ENCODE peak calls at places on chromosome 14, in ten cellular contexts. J is CD8-positive, alpha-beta memory T cell; R is caudate nucleus; A is cardiac muscle cell; U is effector memory CD4-positive, alpha-beta T cell; O is tibial nerve; F is A673; E is SK-N-MC; W is CD4-positive, alpha-beta T cell; Q is A549. G is an unnamed sample.

GRCh38 chr14:69260979-69261605 is 1.1 kb downstream of the GALNT16 start:
- DNase-seq in Q (peak), U (no peak), O (no peak), W (peak), R (no peak), A (peak), E (no peak), J (peak), F (no peak), G (peak)

GRCh38 chr14:68395585-68395984 is 397.3 kb downstream of the ZFP36L1 start:
- DNase-seq in F (no peak), Q (peak), W (no peak), O (no peak), R (no peak), U (no peak), A (no peak), J (no peak), E (no peak), G (no peak)

GRCh38 chr14:89924224-89924623 is 30.3 kb downstream of the EFCAB11 start:
- DNase-seq in O (no peak), Q (no peak), F (no peak), R (no peak), E (no peak), J (no peak), U (no peak), W (no peak), A (no peak), G (no peak)

GRCh38 chr14:20409226-20409625 is 4.1 kb downstream of the TEP1 start:
- DNase-seq in J (no peak), W (no peak), U (no peak), R (no peak), Q (no peak), F (no peak), A (no peak), E (no peak), O (no peak), G (no peak)

GRCh38 chr14:99524804-99525698 is 43.8 kb downstream of the CCNK start:
- DNase-seq in F (peak), U (no peak), E (no peak), O (no peak), A (peak), Q (peak), W (peak), R (no peak), J (peak), G (peak)

GRCh38 chr14:81157431-81157830 is 63.3 kb downstream of the GTF2A1 start:
- DNase-seq in A (no peak), Q (no peak), U (no peak), R (no peak), J (no peak), W (no peak), O (no peak), E (no peak), F (no peak), G (no peak)

GRCh38 chr14:93954900-93955891 is 21.2 kb downstream of the ASB2 start:
- DNase-seq in W (peak), F (no peak), U (peak), O (no peak), A (peak), E (no peak), R (no peak), J (no peak), Q (no peak), G (peak)

GRCh38 chr14:71135911-71136310 is 228.7 kb downstream of the PCNX1 start:
- DNase-seq in J (no peak), W (no peak), F (no peak), A (no peak), O (no peak), R (no peak), Q (no peak), E (no peak), U (no peak), G (no peak)

GRCh38 chr14:77031680-77032482 is 3.4 kb upstream of the IRF2BPL start:
- DNase-seq in O (no peak), F (no peak), U (no peak), E (no peak), A (no peak), W (no peak), J (no peak), R (no peak), Q (no peak), G (no peak)

GRCh38 chr14:31263485-31264133 is 56.0 kb upstream of the HECTD1 start:
- DNase-seq in U (no peak), R (no peak), A (no peak), J (no peak), Q (peak), W (no peak), E (no peak), F (no peak), O (no peak), G (no peak)

GRCh38 chr14:84655014-84655413 is 874.9 kb upstream of the FLRT2 start:
- DNase-seq in J (no peak), U (no peak), Q (no peak), F (no peak), E (no peak), R (no peak), A (no peak), O (no peak), W (no peak), G (no peak)

GRCh38 chr14:20644520-20644919 is 3.0 kb upstream of the OR6S1 start:
- DNase-seq in E (no peak), A (no peak), J (no peak), F (no peak), O (no peak), Q (no peak), W (no peak), R (no peak), U (no peak), G (no peak)

GRCh38 chr14:75723716-75724115 is 62.7 kb downstream of the TTLL5 start:
- DNase-seq in J (no peak), R (no peak), F (peak), E (peak), W (no peak), U (no peak), O (no peak), Q (no peak), A (no peak), G (no peak)

GRCh38 chr14:49769581-49770211 is 1.7 kb downstream of the KLHDC2 start:
- DNase-seq in F (peak), U (no peak), O (no peak), Q (peak), W (no peak), E (no peak), R (no peak), A (no peak), J (no peak), G (no peak)

GRCh38 chr14:52188381-52188780 is 79.1 kb upstream of the PTGDR start:
- DNase-seq in O (no peak), R (no peak), W (no peak), F (no peak), J (no peak), U (no peak), Q (no peak), A (no peak), E (no peak), G (no peak)

GRCh38 chr14:34250959-34251358 is 211.1 kb downstream of the SPTSSA start:
- DNase-seq in A (no peak), J (no peak), O (no peak), R (no peak), Q (no peak), W (no peak), F (no peak), U (no peak), E (no peak), G (no peak)

GRCh38 chr14:69713127-69713800 is 53.7 kb upstream of the SRSF5 start:
- DNase-seq in R (no peak), O (no peak), U (no peak), Q (no peak), J (no peak), F (peak), A (peak), E (no peak), W (no peak), G (no peak)

GRCh38 chr14:99643343-99643742 is 1.6 kb upstream of the HHIPL1 start:
- DNase-seq in Q (no peak), R (no peak), W (no peak), O (no peak), U (no peak), A (no peak), J (no peak), F (no peak), E (no peak), G (no peak)

GRCh38 chr14:103533999-103534575 is 5.1 kb downstream of the TRMT61A start:
- DNase-seq in J (no peak), F (no peak), A (no peak), E (no peak), O (no peak), U (no peak), R (peak), W (no peak), Q (no peak), G (no peak)
- H3K27ac ChIP-seq in J (no peak), F (no peak), A (no peak), E (no peak), O (peak), U (no peak), R (peak), W (no peak), Q (no peak), G (no peak)

DNA sequence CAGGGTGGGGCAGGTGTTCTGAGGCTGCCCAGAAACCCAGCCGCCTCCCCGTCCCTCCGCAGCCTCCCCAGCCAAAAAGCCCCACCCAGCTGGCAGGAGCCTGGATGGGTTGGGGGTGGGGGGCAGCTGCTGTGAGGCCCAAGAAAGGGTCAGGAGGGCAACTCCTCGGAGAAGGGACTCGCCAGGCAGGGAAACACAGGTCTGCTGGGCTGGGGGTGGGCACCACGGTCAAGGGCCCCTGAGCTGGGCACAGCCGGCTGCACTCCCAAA is 11.1 kb downstream of the AHNAK2 start:
- DNase-seq in U (no peak), F (no peak), J (no peak), R (no peak), W (no peak), Q (no peak), O (no peak), A (no peak), E (no peak), G (no peak)
- H3K27ac ChIP-seq in U (no peak), F (no peak), J (no peak), R (no peak), W (no peak), Q (peak), O (peak), A (no peak), E (no peak), G (no peak)

DNA sequence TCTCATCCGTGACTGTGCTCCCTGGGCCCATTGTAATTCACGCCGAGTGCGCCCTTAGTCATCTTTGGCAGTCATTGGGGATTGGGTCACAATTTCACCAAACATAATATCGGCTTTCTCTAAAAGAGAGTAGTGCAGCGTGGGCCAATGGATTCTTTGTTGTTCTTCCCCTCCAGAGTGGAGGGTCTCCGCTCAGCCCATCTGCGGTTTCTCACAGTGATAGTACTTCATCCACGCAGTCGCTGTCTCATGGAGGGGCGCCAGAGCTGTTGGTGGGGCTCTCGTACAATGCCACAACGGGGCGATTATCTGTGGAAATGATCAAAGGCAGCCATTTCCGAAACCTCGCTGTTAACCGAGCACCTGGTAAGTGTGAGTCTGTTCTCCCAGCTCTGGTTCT is 321.8 kb downstream of the SNAPC1 start:
- DNase-seq in W (no peak), Q (no peak), U (no peak), R (peak), E (no peak), F (no peak), J (no peak), A (no peak), O (no peak), G (no peak)
- H3K27ac ChIP-seq in W (no peak), Q (no peak), U (no peak), R (peak), E (no peak), F (no peak), J (no peak), A (no peak), O (no peak), G (no peak)

DNA sequence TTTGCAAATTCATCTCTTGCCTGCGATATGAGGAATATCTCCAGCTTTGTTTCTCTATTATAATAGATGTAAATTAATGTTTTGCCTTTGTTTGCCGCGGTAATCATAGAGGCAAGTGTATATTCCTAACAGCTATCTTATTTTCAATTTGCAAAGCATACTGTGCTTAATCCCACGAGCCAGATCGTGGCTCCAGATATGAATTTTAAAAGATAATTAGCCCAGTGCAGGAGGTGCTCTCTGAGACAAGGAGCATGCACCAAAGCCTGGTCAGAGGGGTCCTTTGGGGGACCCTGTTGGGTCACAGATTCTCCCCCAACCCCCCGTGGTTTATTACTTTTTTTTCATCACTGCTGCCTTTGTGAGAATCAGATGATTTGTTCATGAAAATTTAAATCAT is 1087.5 kb downstream of the BCL11B start:
- DNase-seq in F (no peak), A (no peak), E (no peak), Q (no peak), R (no peak), W (no peak), U (no peak), O (no peak), J (no peak), G (no peak)
- H3K27ac ChIP-seq in F (no peak), A (no peak), E (no peak), Q (no peak), R (no peak), W (peak), U (peak), O (no peak), J (no peak), G (peak)

DNA sequence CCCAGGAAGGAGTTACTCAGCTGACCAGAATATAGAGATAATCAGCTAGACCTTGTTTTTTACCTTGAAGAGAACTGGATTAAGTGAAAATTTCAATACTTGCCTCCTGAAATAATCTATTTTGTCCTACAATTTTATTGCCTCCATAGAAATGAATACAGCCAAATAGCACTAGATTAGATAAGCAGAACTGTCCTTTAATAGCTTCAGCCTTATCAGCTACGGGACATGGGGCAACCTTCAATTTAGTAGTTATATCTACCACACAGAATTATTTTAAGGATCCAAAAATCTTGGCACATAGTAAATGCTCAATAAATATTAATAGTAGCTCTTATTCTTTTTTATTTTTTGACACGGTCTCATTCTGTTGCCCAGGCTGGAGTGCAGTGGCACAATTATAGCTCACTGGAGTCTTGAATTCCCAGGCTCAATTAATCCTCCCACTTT is 67.2 kb upstream of the PLEKHG3 start:
- DNase-seq in A (no peak), O (no peak), W (no peak), R (no peak), U (no peak), F (no peak), E (no peak), J (no peak), Q (no peak), G (no peak)
- H3K27ac ChIP-seq in A (no peak), O (no peak), W (no peak), R (no peak), U (no peak), F (peak), E (no peak), J (no peak), Q (peak), G (no peak)

GRCh38 chr14:73886449-73887115 is at the start of gene ZNF410:
- DNase-seq in U (peak), Q (peak), A (peak), J (peak), R (peak), O (peak), F (peak), E (peak), W (peak), G (peak)

GRCh38 chr14:73887116-73887490 is 444 bp downstream of the ZNF410 start:
- DNase-seq in W (no peak), A (peak), R (no peak), O (no peak), F (no peak), U (no peak), E (no peak), J (no peak), Q (no peak), G (no peak)

GRCh38 chr14:73888460-73888725 is 1.7 kb downstream of the ZNF410 start:
- DNase-seq in R (no peak), O (no peak), U (no peak), E (no peak), W (no peak), A (no peak), F (no peak), J (no peak), Q (no peak), G (no peak)

GRCh38 chr14:73887704-73888459 is 1.2 kb downstream of the ZNF410 start:
- DNase-seq in O (no peak), E (no peak), W (no peak), Q (no peak), A (no peak), U (no peak), F (no peak), J (peak), R (no peak), G (peak)

GRCh38 chr14:73888971-73889370 is 2.3 kb downstream of the ZNF410 start:
- DNase-seq in O (no peak), A (no peak), F (no peak), R (no peak), U (no peak), W (no peak), J (no peak), E (no peak), Q (no peak), G (no peak)
- H3K27ac ChIP-seq in O (no peak), A (no peak), F (no peak), R (no peak), U (peak), W (no peak), J (no peak), E (peak), Q (no peak), G (peak)